ENCODE peak calls at places on chromosomes 12 and 14, in seven cellular contexts. Y is HCT116, U is HepG2, K is K562, O is SK-N-SH, P is GM12878, G is H1. J is an unnamed sample.

GRCh38 chr14:56394826-56395543 is 184.6 kb upstream of the TMEM260 start:
- DNase-seq in Y (no peak), U (no peak), K (no peak), O (no peak), P (no peak), G (no peak), J (no peak)

GRCh38 chr14:61564623-61565091 is 130.7 kb upstream of the HIF1A start:
- DNase-seq in Y (peak), U (peak), K (peak), O (no peak), P (no peak), G (no peak), J (no peak)

GRCh38 chr12:6347367-6348338 is 5.8 kb upstream of the TNFRSF1A start:
- DNase-seq in Y (no peak), U (no peak), K (no peak), O (no peak), P (no peak), G (no peak), J (no peak)

GRCh38 chr12:48001426-48002178 is 2.7 kb downstream of the COL2A1 start:
- DNase-seq in Y (peak), U (no peak), K (peak), O (peak), P (no peak), G (peak), J (peak)

GRCh38 chr12:117145597-117146154 is 44.6 kb downstream of the FBXO21 start:
- DNase-seq in Y (no peak), U (no peak), K (no peak), O (no peak), P (no peak), G (no peak), J (no peak)

GRCh38 chr12:14769462-14769836 is 33.8 kb downstream of the WBP11 start:
- DNase-seq in Y (no peak), U (peak), K (no peak), O (peak), P (no peak), G (peak), J (no peak)

GRCh38 chr12:118979763-118980406 is 1.5 kb upstream of the SRRM4 start:
- DNase-seq in Y (peak), U (peak), K (peak), O (peak), P (no peak), G (peak), J (peak)

GRCh38 chr14:22845821-22846625 is 9.6 kb downstream of the MMP14 start:
- DNase-seq in Y (no peak), U (no peak), K (no peak), O (no peak), P (no peak), G (no peak), J (no peak)

GRCh38 chr12:57276935-57277563 is 26.1 kb upstream of the STAC3 start:
- DNase-seq in Y (peak), U (peak), K (peak), O (no peak), P (no peak), G (no peak), J (peak)

GRCh38 chr12:47271800-47272230 is 192.1 kb upstream of the AMIGO2 start:
- DNase-seq in Y (no peak), U (no peak), K (no peak), O (no peak), P (no peak), G (no peak), J (no peak)

GRCh38 chr12:120709976-120710804 is at the start of gene UNC119B:
- DNase-seq in Y (no peak), U (no peak), K (peak), O (peak), P (no peak), G (peak), J (peak)

GRCh38 chr14:23052182-23052623 is 5.1 kb downstream of the CDH24 start:
- DNase-seq in Y (no peak), U (peak), K (peak), O (no peak), P (no peak), G (peak), J (no peak)

GRCh38 chr12:111451649-111452129 is 46.0 kb downstream of the SH2B3 start:
- DNase-seq in Y (peak), U (peak), K (no peak), O (peak), P (no peak), G (peak), J (no peak)

GRCh38 chr14:77120771-77121743 is 20.5 kb downstream of the ZDHHC22 start:
- DNase-seq in Y (no peak), U (no peak), K (no peak), O (no peak), P (peak), G (no peak), J (no peak)

GRCh38 chr14:21308479-21309237 is 28.8 kb downstream of the RPGRIP1 start:
- DNase-seq in Y (peak), U (peak), K (peak), O (no peak), P (peak), G (peak), J (peak)

GRCh38 chr14:99502989-99503421 is 21.8 kb downstream of the CCNK start:
- DNase-seq in Y (no peak), U (no peak), K (no peak), O (no peak), P (no peak), G (peak), J (no peak)

GRCh38 chr14:22434901-22435565 is 154.0 kb downstream of the DAD1 start:
- DNase-seq in Y (no peak), U (no peak), K (no peak), O (no peak), P (no peak), G (no peak), J (no peak)

GRCh38 chr14:75191100-75191499 is 14.7 kb upstream of the TMED10 start:
- DNase-seq in Y (no peak), U (no peak), K (no peak), O (no peak), P (no peak), G (no peak), J (no peak)

GRCh38 chr12:54383041-54383609 is 1.4 kb downstream of the ZNF385A start:
- DNase-seq in Y (no peak), U (no peak), K (peak), O (no peak), P (no peak), G (no peak), J (peak)

GRCh38 chr12:59039005-59039404 is 118.7 kb upstream of the LRIG3 start:
- DNase-seq in Y (no peak), U (no peak), K (no peak), O (no peak), P (no peak), G (no peak), J (no peak)

GRCh38 chr12:105820407-105821140 is 318.2 kb downstream of the NUAK1 start:
- DNase-seq in Y (no peak), U (peak), K (no peak), O (no peak), P (no peak), G (no peak), J (no peak)

DNA sequence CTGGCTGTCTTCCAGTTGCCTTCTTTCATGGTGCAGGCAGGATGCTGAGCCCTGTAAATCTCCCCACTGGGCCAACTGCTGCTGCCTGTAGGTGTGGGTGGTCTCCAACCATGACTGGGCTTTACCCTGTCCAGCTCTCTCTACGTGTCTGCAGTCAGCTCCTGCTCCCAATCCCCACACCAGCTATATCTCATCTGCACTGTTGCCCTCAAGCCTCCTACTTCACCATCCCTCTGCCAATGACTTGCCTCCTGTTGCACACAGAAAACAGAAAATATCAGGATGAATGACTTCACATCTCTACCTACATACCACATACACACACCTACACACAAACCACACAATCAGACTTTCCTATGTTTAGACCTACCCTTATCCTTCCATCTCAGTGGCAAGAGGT is 39.7 kb upstream of the PSMA6 start:
- DNase-seq in Y (no peak), U (no peak), K (no peak), O (no peak), P (no peak), G (no peak), J (no peak)
- TF ChIP-seq JUND in Y (no peak), U (no peak), K (no peak), O (no peak), P (no peak), G (no peak), J (no peak)

GRCh38 chr14:90894241-90894640 is 78.0 kb upstream of the TTC7B start:
- DNase-seq in Y (no peak), U (no peak), K (no peak), O (no peak), P (no peak), G (no peak), J (no peak)

GRCh38 chr14:90893028-90893427 is 76.8 kb upstream of the TTC7B start:
- DNase-seq in Y (no peak), U (no peak), K (no peak), O (no peak), P (no peak), G (no peak), J (no peak)

GRCh38 chr14:90893510-90893909 is 77.3 kb upstream of the TTC7B start:
- DNase-seq in Y (no peak), U (no peak), K (no peak), O (no peak), P (no peak), G (no peak), J (no peak)

GRCh38 chr14:90900712-90901111 is 84.5 kb upstream of the TTC7B start:
- DNase-seq in Y (no peak), U (no peak), K (no peak), O (no peak), P (no peak), G (no peak), J (no peak)

GRCh38 chr14:90897022-90897421 is 80.8 kb upstream of the TTC7B start:
- DNase-seq in Y (no peak), U (no peak), K (no peak), O (no peak), P (no peak), G (no peak), J (no peak)
- TF ChIP-seq JUND in Y (no peak), U (no peak), K (no peak), O (no peak), P (no peak), G (no peak), J (no peak)

DNA sequence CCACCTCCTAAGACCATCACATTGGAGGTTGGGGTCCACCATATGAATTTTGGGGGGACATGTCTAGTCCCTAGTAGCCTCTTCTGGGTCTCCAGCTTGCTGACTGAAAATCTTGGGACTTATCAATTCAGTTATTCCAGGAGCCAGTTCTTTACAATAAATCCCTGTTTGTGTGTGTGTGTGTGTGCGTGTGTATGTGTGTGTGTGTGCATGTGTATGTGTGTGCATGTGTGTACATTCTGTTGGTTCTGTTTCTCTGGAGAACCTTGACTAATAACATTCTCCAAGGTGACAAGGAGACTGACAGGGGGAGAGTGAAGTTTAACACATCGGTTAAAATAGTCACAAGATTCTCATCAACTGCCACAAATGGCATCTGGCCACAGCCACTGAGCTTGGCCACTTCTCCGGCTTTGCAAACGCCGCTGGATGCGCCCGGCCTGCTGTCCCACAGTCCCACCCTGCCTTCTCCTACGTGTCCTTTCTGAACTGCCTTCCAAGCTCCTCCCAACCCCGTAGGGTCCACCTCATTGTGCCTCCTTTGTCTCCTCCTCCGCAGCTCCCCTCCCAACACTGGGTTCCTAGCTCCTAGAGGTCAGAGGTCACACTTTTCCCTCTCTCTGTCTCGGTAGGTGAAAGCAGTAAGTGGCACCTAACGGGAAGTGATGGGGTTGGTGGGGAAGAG is 88.1 kb upstream of the DIO3 start:
- DNase-seq in Y (no peak), U (no peak), K (no peak), O (no peak), P (no peak), G (peak), J (no peak)
- TF ChIP-seq JUND in Y (no peak), U (no peak), K (no peak), O (no peak), P (no peak), G (no peak), J (no peak)

DNA sequence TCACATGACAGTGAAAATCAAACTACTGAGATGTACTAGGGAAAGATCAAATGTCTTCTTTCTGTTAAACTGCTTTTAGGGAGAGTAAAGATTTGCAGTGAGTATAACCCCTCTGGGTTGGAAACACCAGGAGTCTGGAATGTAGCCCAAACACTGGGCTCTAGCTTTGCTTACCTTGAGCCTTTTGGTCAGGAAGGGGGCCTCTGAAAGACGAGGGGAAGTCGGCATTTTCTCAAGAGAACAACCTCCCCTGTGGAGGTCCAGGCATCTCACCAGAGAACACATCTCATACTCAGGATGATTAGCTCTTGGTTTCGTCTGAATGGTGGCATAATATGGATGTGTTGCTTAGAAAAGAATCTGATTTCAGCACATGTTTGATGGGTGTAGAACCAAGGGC is 169.0 kb downstream of the ZFP36L1 start:
- DNase-seq in Y (no peak), U (no peak), K (no peak), O (no peak), P (no peak), G (peak), J (no peak)
- TF ChIP-seq JUND in Y (no peak), U (no peak), K (no peak), O (no peak), P (no peak), G (no peak), J (no peak)

J was measured in T47D.